ENCODE peak calls at places on chromosomes 13 and 19, in four cellular contexts. I, R, V and Q are unnamed samples.

GRCh38 chr19:12880551-12881171 is 588 bp downstream of the DNASE2 start:
- DNase-seq in I (peak), R (no peak), V (no peak), Q (peak)

GRCh38 chr13:45827318-45827717 is 24.2 kb downstream of the SIAH3 start:
- DNase-seq in I (no peak), R (no peak), V (no peak), Q (no peak)

GRCh38 chr19:7013678-7014077 is 7.6 kb downstream of the MBD3L2B start:
- DNase-seq in R (no peak), I (no peak), V (no peak), Q (no peak)

GRCh38 chr19:15444505-15445226 is 5.1 kb downstream of the WIZ start:
- DNase-seq in V (no peak), I (no peak), R (no peak), Q (no peak)

GRCh38 chr13:33633701-33634525 is 184.0 kb upstream of the RFC3 start:
- DNase-seq in V (no peak), R (no peak), I (no peak), Q (no peak)

GRCh38 chr19:11152318-11153062 is 3.1 kb downstream of the SPC24 start:
- DNase-seq in R (no peak), I (peak), V (no peak), Q (peak)

GRCh38 chr19:7211191-7211988 is 82.8 kb downstream of the INSR start:
- DNase-seq in V (no peak), I (no peak), R (no peak), Q (no peak)

GRCh38 chr13:40496035-40496810 is 170.2 kb downstream of the FOXO1 start:
- DNase-seq in V (no peak), R (no peak), I (no peak), Q (no peak)

GRCh38 chr13:27975579-27976361 is 6.7 kb upstream of the CDX2 start:
- DNase-seq in V (no peak), I (no peak), R (no peak), Q (no peak)

GRCh38 chr13:107459430-107459829 is 755.9 kb downstream of the LIG4 start:
- DNase-seq in V (no peak), R (peak), I (no peak), Q (no peak)